ENCODE peak calls at places on chromosome 13, in eight cellular contexts. One of them, this sample, is unnamed.

GRCh38 chr13:93320942-93321341 is 94.3 kb downstream of the GPC6 start:
- DNase-seq in omental fat pad: no peak
- DNase-seq in GM04503: no peak
- DNase-seq in body of pancreas: no peak
- DNase-seq in T-helper 17 cell: no peak
- DNase-seq in activated T-helper 1 cell treated with anti-CD3 and anti-CD28 coated beads, Interleukin-12 subunit alpha, Interleukin-12 subunit beta, Interleukin-2, Interleukin-4 antibody, amounts not matched to agents 30 ng/mL and 10 ng/mL and 1 ng/mL, durations not matched to agents 14 hours and 24 hours and 36 hours: no peak
- DNase-seq in AG20443: no peak
- DNase-seq in T47D: no peak
- DNase-seq in this sample: no peak

GRCh38 chr13:71879129-71879535 is 12.1 kb upstream of the DACH1 start:
- DNase-seq in T-helper 17 cell: no peak
- DNase-seq in AG20443: peak
- DNase-seq in activated T-helper 1 cell treated with anti-CD3 and anti-CD28 coated beads, Interleukin-12 subunit alpha, Interleukin-12 subunit beta, Interleukin-2, Interleukin-4 antibody, amounts not matched to agents 30 ng/mL and 10 ng/mL and 1 ng/mL, durations not matched to agents 14 hours and 24 hours and 36 hours: no peak
- DNase-seq in omental fat pad: no peak
- DNase-seq in body of pancreas: peak
- DNase-seq in GM04503: no peak
- DNase-seq in T47D: peak
- DNase-seq in this sample: no peak

GRCh38 chr13:71218960-71219359 is 648.0 kb downstream of the DACH1 start:
- DNase-seq in GM04503: no peak
- DNase-seq in AG20443: no peak
- DNase-seq in T-helper 17 cell: no peak
- DNase-seq in omental fat pad: no peak
- DNase-seq in T47D: peak
- DNase-seq in activated T-helper 1 cell treated with anti-CD3 and anti-CD28 coated beads, Interleukin-12 subunit alpha, Interleukin-12 subunit beta, Interleukin-2, Interleukin-4 antibody, amounts not matched to agents 30 ng/mL and 10 ng/mL and 1 ng/mL, durations not matched to agents 14 hours and 24 hours and 36 hours: no peak
- DNase-seq in body of pancreas: no peak
- DNase-seq in this sample: peak

GRCh38 chr13:34372581-34372980 is 554.6 kb downstream of the RFC3 start:
- DNase-seq in T-helper 17 cell: no peak
- DNase-seq in omental fat pad: no peak
- DNase-seq in body of pancreas: no peak
- DNase-seq in activated T-helper 1 cell treated with anti-CD3 and anti-CD28 coated beads, Interleukin-12 subunit alpha, Interleukin-12 subunit beta, Interleukin-2, Interleukin-4 antibody, amounts not matched to agents 30 ng/mL and 10 ng/mL and 1 ng/mL, durations not matched to agents 14 hours and 24 hours and 36 hours: no peak
- DNase-seq in GM04503: no peak
- DNase-seq in T47D: no peak
- DNase-seq in AG20443: no peak
- DNase-seq in this sample: no peak

GRCh38 chr13:93752506-93752905 is 525.9 kb downstream of the GPC6 start:
- DNase-seq in omental fat pad: no peak
- DNase-seq in body of pancreas: no peak
- DNase-seq in T47D: no peak
- DNase-seq in GM04503: no peak
- DNase-seq in AG20443: no peak
- DNase-seq in activated T-helper 1 cell treated with anti-CD3 and anti-CD28 coated beads, Interleukin-12 subunit alpha, Interleukin-12 subunit beta, Interleukin-2, Interleukin-4 antibody, amounts not matched to agents 30 ng/mL and 10 ng/mL and 1 ng/mL, durations not matched to agents 14 hours and 24 hours and 36 hours: no peak
- DNase-seq in T-helper 17 cell: no peak
- DNase-seq in this sample: no peak

GRCh38 chr13:24699541-24699940 is 19.3 kb downstream of the ATP12A start:
- DNase-seq in activated T-helper 1 cell treated with anti-CD3 and anti-CD28 coated beads, Interleukin-12 subunit alpha, Interleukin-12 subunit beta, Interleukin-2, Interleukin-4 antibody, amounts not matched to agents 30 ng/mL and 10 ng/mL and 1 ng/mL, durations not matched to agents 14 hours and 24 hours and 36 hours: no peak
- DNase-seq in omental fat pad: no peak
- DNase-seq in GM04503: no peak
- DNase-seq in AG20443: no peak
- DNase-seq in T-helper 17 cell: no peak
- DNase-seq in T47D: no peak
- DNase-seq in body of pancreas: no peak
- DNase-seq in this sample: no peak

GRCh38 chr13:33727356-33728083 is 90.4 kb upstream of the RFC3 start:
- DNase-seq in GM04503: no peak
- DNase-seq in T-helper 17 cell: no peak
- DNase-seq in AG20443: no peak
- DNase-seq in T47D: no peak
- DNase-seq in activated T-helper 1 cell treated with anti-CD3 and anti-CD28 coated beads, Interleukin-12 subunit alpha, Interleukin-12 subunit beta, Interleukin-2, Interleukin-4 antibody, amounts not matched to agents 30 ng/mL and 10 ng/mL and 1 ng/mL, durations not matched to agents 14 hours and 24 hours and 36 hours: no peak
- DNase-seq in body of pancreas: no peak
- DNase-seq in omental fat pad: no peak
- DNase-seq in this sample: no peak

GRCh38 chr13:26021516-26021915 is 30.3 kb downstream of the SHISA2 start:
- DNase-seq in body of pancreas: no peak
- DNase-seq in GM04503: no peak
- DNase-seq in T-helper 17 cell: no peak
- DNase-seq in activated T-helper 1 cell treated with anti-CD3 and anti-CD28 coated beads, Interleukin-12 subunit alpha, Interleukin-12 subunit beta, Interleukin-2, Interleukin-4 antibody, amounts not matched to agents 30 ng/mL and 10 ng/mL and 1 ng/mL, durations not matched to agents 14 hours and 24 hours and 36 hours: no peak
- DNase-seq in omental fat pad: no peak
- DNase-seq in AG20443: no peak
- DNase-seq in T47D: no peak
- DNase-seq in this sample: no peak

GRCh38 chr13:29648760-29649159 is 53.3 kb upstream of the SLC7A1 start:
- DNase-seq in GM04503: no peak
- DNase-seq in T-helper 17 cell: no peak
- DNase-seq in AG20443: no peak
- DNase-seq in body of pancreas: no peak
- DNase-seq in T47D: no peak
- DNase-seq in activated T-helper 1 cell treated with anti-CD3 and anti-CD28 coated beads, Interleukin-12 subunit alpha, Interleukin-12 subunit beta, Interleukin-2, Interleukin-4 antibody, amounts not matched to agents 30 ng/mL and 10 ng/mL and 1 ng/mL, durations not matched to agents 14 hours and 24 hours and 36 hours: no peak
- DNase-seq in omental fat pad: no peak
- DNase-seq in this sample: no peak

This sample was measured in Calu3.